ENCODE peak calls at places on chromosome 11, in seven cellular contexts. L is left ventricle myocardium inferior; I is fibroblast of mammary gland; G is fibroblast of the aortic adventitia; V is heart right ventricle; U is fibroblast of pulmonary artery; H is stimulated activated naive CD8-positive, alpha-beta T cell treated with anti-CD3 and anti-CD28 coated beads, Interleukin-15, amount 100 ng/mL, for 72 hours. Y is an unnamed sample.

GRCh38 chr11:130514316-130514715 is 65.9 kb downstream of the ADAMTS15 start:
- DNase-seq in L (no peak), I (peak), G (peak), V (no peak), U (peak), H (no peak), Y (no peak)

GRCh38 chr11:97557399-97557798 is 1167.6 kb downstream of the JRKL start:
- DNase-seq in L (no peak), I (no peak), G (no peak), V (no peak), U (peak), H (no peak), Y (no peak)

GRCh38 chr11:131491503-131491902 is 121.1 kb downstream of the NTM start:
- DNase-seq in L (no peak), I (peak), G (peak), V (no peak), U (peak), H (no peak), Y (no peak)

GRCh38 chr11:43681543-43681942 is 1.0 kb downstream of the HSD17B12 start:
- DNase-seq in L (no peak), I (peak), G (peak), V (no peak), U (peak), H (no peak), Y (no peak)

GRCh38 chr11:112769170-112769569 is 192.1 kb upstream of the NCAM1 start:
- DNase-seq in L (no peak), I (no peak), G (no peak), V (no peak), U (no peak), H (no peak), Y (no peak)

GRCh38 chr11:133951484-133952198 is 5.1 kb downstream of the IGSF9B start:
- DNase-seq in L (no peak), I (no peak), G (peak), V (no peak), U (no peak), H (no peak), Y (no peak)

GRCh38 chr11:62370743-62371440 is 33.6 kb downstream of the ASRGL1 start:
- DNase-seq in L (no peak), I (no peak), G (no peak), V (no peak), U (no peak), H (peak), Y (peak)

GRCh38 chr11:118912742-118913410 is 12.8 kb downstream of the BCL9L start:
- DNase-seq in L (no peak), I (peak), G (no peak), V (no peak), U (no peak), H (peak), Y (peak)

GRCh38 chr11:38766796-38767195 is 2168.8 kb upstream of the RAG2 start:
- DNase-seq in L (no peak), I (no peak), G (no peak), V (no peak), U (no peak), H (no peak), Y (no peak)

GRCh38 chr11:73326929-73327811 is 19.1 kb downstream of the ARHGEF17 start:
- DNase-seq in L (no peak), I (peak), G (peak), V (no peak), U (peak), H (no peak), Y (no peak)

GRCh38 chr11:128840783-128841182 is 26.3 kb downstream of the KCNJ1 start:
- DNase-seq in L (no peak), I (no peak), G (no peak), V (no peak), U (no peak), H (no peak), Y (no peak)

GRCh38 chr11:120331301-120331966 is 4.8 kb upstream of the ARHGEF12 start:
- DNase-seq in L (peak), I (peak), G (peak), V (peak), U (peak), H (no peak), Y (no peak)

GRCh38 chr11:6404341-6405038 is 14.2 kb downstream of the SMPD1 start:
- DNase-seq in L (no peak), I (peak), G (no peak), V (no peak), U (no peak), H (peak), Y (no peak)

GRCh38 chr11:108933630-108934029 is 268.8 kb downstream of the DDX10 start:
- DNase-seq in L (no peak), I (peak), G (peak), V (no peak), U (peak), H (no peak), Y (no peak)

GRCh38 chr11:9759519-9760179 is 95.8 kb downstream of the SWAP70 start:
- DNase-seq in L (peak), I (peak), G (peak), V (peak), U (peak), H (peak), Y (peak)

GRCh38 chr11:119446434-119446833 is 23.5 kb upstream of the THY1 start:
- DNase-seq in L (no peak), I (no peak), G (no peak), V (no peak), U (no peak), H (no peak), Y (no peak)

Y was measured in T-helper 2 cell.